ENCODE peak calls at places on chromosomes 6 and 20, in five cellular contexts. Q is GM12891, L is T1000, G is glutamatergic neuron, B is cardiac muscle cell. V is an unnamed sample.

GRCh38 chr20:15220778-15221565 is 883.6 kb upstream of the FLRT3 start:
- DNase-seq in Q (no peak), L (no peak), G (no peak), B (no peak), V (no peak)

GRCh38 chr6:3788408-3789017 is 37.0 kb upstream of the PXDC1 start:
- DNase-seq in Q (no peak), L (no peak), G (no peak), B (no peak), V (no peak)

GRCh38 chr6:52815167-52816092 is 11.8 kb upstream of the GSTA1 start:
- DNase-seq in Q (peak; percentile 37), L (peak; percentile 49), G (peak; percentile 43), B (peak; percentile 37), V (peak; percentile 57)

GRCh38 chr20:33796263-33796906 is 14.8 kb upstream of the CHMP4B start:
- DNase-seq in Q (no peak), L (no peak), G (no peak), B (no peak), V (no peak)

GRCh38 chr6:101266063-101266462 is 127.4 kb upstream of the GRIK2 start:
- DNase-seq in Q (no peak), L (no peak), G (no peak), B (no peak), V (no peak)

GRCh38 chr20:48051810-48052491 is 266.7 kb upstream of the SULF2 start:
- DNase-seq in Q (no peak), L (no peak), G (no peak), B (no peak), V (no peak)

GRCh38 chr6:36874016-36874442 is 574 bp downstream of the PPIL1 start:
- DNase-seq in Q (no peak), L (no peak), G (no peak), B (no peak), V (no peak)

GRCh38 chr6:138571585-138572199 is 72.4 kb upstream of the NHSL1 start:
- DNase-seq in Q (no peak), L (no peak), G (no peak), B (no peak), V (no peak)

GRCh38 chr20:46220808-46221207 is 87.5 kb downstream of the CDH22 start:
- DNase-seq in Q (no peak), L (no peak), G (peak; percentile 60), B (peak; percentile 24), V (no peak)

V was measured in endothelial cell.